ENCODE peak calls at places on chromosomes 2 and 18, in eight cellular contexts. N, W, U, E, M, D, Q and R are unnamed samples.

GRCh38 chr2:160687629-160688028 is 194.0 kb upstream of the RBMS1 start:
- DNase-seq in N (no peak), W (no peak), U (no peak), E (no peak), M (no peak), D (no peak), Q (no peak), R (no peak)

GRCh38 chr2:172921538-172922236 is 154.0 kb upstream of the MAP3K20 start:
- DNase-seq in N (no peak), W (no peak), U (no peak), E (no peak), M (no peak), D (no peak), Q (no peak), R (no peak)

GRCh38 chr2:9950521-9951271 is 797 bp upstream of the GRHL1 start:
- DNase-seq in N (peak), W (peak), U (peak), E (peak), M (peak), D (peak), Q (peak), R (no peak)

GRCh38 chr2:173043897-173044472 is 31.7 kb upstream of the MAP3K20 start:
- DNase-seq in N (no peak), W (no peak), U (peak), E (no peak), M (no peak), D (no peak), Q (no peak), R (no peak)

GRCh38 chr18:11750581-11751304 is 61.7 kb downstream of the GNAL start:
- DNase-seq in N (no peak), W (no peak), U (no peak), E (no peak), M (no peak), D (no peak), Q (no peak), R (no peak)

GRCh38 chr2:151922845-151923666 is 94.8 kb upstream of the ARL5A start:
- DNase-seq in N (no peak), W (no peak), U (peak), E (no peak), M (no peak), D (peak), Q (peak), R (no peak)

GRCh38 chr2:28624798-28625701 is 126.6 kb upstream of the PPP1CB start:
- DNase-seq in N (no peak), W (peak), U (peak), E (peak), M (peak), D (peak), Q (peak), R (no peak)

GRCh38 chr2:191384829-191385228 is 139.6 kb downstream of the MYO1B start:
- DNase-seq in N (no peak), W (no peak), U (no peak), E (no peak), M (no peak), D (no peak), Q (no peak), R (no peak)

GRCh38 chr2:137938204-137938603 is 26.1 kb upstream of the HNMT start:
- DNase-seq in N (no peak), W (no peak), U (no peak), E (no peak), M (no peak), D (no peak), Q (no peak), R (no peak)

GRCh38 chr2:152740743-152741328 is 22.4 kb downstream of the ARL6IP6 start:
- DNase-seq in N (no peak), W (peak), U (peak), E (no peak), M (peak), D (no peak), Q (no peak), R (peak)

GRCh38 chr2:70935468-70936164 is at the start of gene ATP6V1B1:
- DNase-seq in N (no peak), W (peak), U (peak), E (peak), M (no peak), D (no peak), Q (no peak), R (no peak)

GRCh38 chr2:46748121-46748520 is 167.5 kb downstream of the MCFD2 start:
- DNase-seq in N (no peak), W (no peak), U (no peak), E (no peak), M (no peak), D (no peak), Q (no peak), R (no peak)

GRCh38 chr2:109148991-109149645 is 20.1 kb downstream of the SH3RF3 start:
- DNase-seq in N (no peak), W (no peak), U (no peak), E (no peak), M (no peak), D (no peak), Q (no peak), R (no peak)

GRCh38 chr2:229610871-229611270 is 103.5 kb downstream of the DNER start:
- DNase-seq in N (no peak), W (no peak), U (no peak), E (no peak), M (no peak), D (no peak), Q (no peak), R (peak)

GRCh38 chr2:229610359-229610758 is 104.0 kb downstream of the DNER start:
- DNase-seq in N (no peak), W (no peak), U (no peak), E (no peak), M (no peak), D (no peak), Q (no peak), R (no peak)

GRCh38 chr2:229611360-229611759 is 103.0 kb downstream of the DNER start:
- DNase-seq in N (no peak), W (no peak), U (no peak), E (no peak), M (no peak), D (no peak), Q (no peak), R (no peak)

GRCh38 chr2:229616433-229616832 is 97.9 kb downstream of the DNER start:
- DNase-seq in N (no peak), W (no peak), U (no peak), E (no peak), M (no peak), D (no peak), Q (no peak), R (no peak)

DNA sequence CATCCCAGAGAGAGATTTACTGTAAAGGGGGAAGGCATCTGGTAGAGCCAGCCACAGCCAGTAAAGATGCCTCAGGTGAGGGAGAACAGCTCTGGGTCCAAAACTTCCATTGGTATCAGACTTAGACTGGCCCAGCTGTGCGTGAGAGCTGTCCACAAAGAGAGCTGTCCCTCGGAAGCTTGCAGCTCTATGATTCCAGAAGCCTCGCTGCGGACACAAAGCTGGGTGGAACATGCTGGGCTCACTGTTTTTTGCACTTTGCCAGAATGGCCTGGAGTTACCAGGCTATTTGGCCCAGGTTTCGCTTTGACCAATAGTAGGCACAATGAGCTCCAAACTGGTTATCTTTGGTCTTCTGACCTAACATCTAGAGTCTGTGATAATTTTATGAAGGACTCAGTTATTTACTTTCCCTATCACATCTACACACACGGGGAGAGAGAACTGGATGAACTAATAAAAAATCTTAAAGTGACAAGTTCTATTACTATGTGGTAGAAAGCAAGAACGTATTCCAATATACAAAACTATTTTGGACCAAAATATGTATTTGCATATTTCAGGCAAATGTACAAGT is 101.9 kb downstream of the DNER start:
- DNase-seq in N (no peak), W (no peak), U (no peak), E (no peak), M (no peak), D (no peak), Q (no peak), R (no peak)
- H3K27ac ChIP-seq in N (no peak), W (no peak), U (no peak), E (no peak), M (no peak), D (no peak), Q (no peak), R (no peak)

GRCh38 chr2:134278546-134278945 is 24.7 kb downstream of the MGAT5 start:
- DNase-seq in N (no peak), W (no peak), U (no peak), E (no peak), M (no peak), D (no peak), Q (no peak), R (no peak)
- H3K27ac ChIP-seq in N (no peak), W (no peak), U (no peak), E (no peak), M (no peak), D (peak), Q (no peak), R (no peak)

GRCh38 chr2:42045389-42045788 is 2.4 kb upstream of the PKDCC start:
- DNase-seq in N (no peak), W (no peak), U (no peak), E (no peak), M (no peak), D (no peak), Q (no peak), R (no peak)
- H3K27ac ChIP-seq in N (no peak), W (no peak), U (peak), E (no peak), M (peak), D (peak), Q (peak), R (no peak)

GRCh38 chr2:40957508-40957907 is 505.6 kb upstream of the SLC8A1 start:
- DNase-seq in N (no peak), W (no peak), U (no peak), E (no peak), M (peak), D (peak), Q (no peak), R (no peak)
- H3K27ac ChIP-seq in N (no peak), W (no peak), U (no peak), E (no peak), M (no peak), D (no peak), Q (no peak), R (no peak)

GRCh38 chr2:23903034-23903433 is 23.9 kb downstream of the ATAD2B start:
- DNase-seq in N (no peak), W (no peak), U (no peak), E (no peak), M (no peak), D (no peak), Q (no peak), R (no peak)
- H3K27ac ChIP-seq in N (no peak), W (no peak), U (no peak), E (no peak), M (no peak), D (no peak), Q (no peak), R (no peak)

GRCh38 chr2:75099521-75099922 is 99.8 kb downstream of the TACR1 start:
- DNase-seq in N (no peak), W (no peak), U (no peak), E (no peak), M (no peak), D (no peak), Q (no peak), R (no peak)

GRCh38 chr2:75089471-75089870 is 109.8 kb downstream of the TACR1 start:
- DNase-seq in N (no peak), W (no peak), U (no peak), E (no peak), M (no peak), D (no peak), Q (no peak), R (no peak)

GRCh38 chr2:75090770-75091515 is 108.4 kb downstream of the TACR1 start:
- DNase-seq in N (no peak), W (no peak), U (no peak), E (no peak), M (no peak), D (no peak), Q (no peak), R (no peak)

GRCh38 chr2:75098856-75099255 is 100.5 kb downstream of the TACR1 start:
- DNase-seq in N (peak), W (peak), U (peak), E (peak), M (peak), D (no peak), Q (no peak), R (no peak)

DNA sequence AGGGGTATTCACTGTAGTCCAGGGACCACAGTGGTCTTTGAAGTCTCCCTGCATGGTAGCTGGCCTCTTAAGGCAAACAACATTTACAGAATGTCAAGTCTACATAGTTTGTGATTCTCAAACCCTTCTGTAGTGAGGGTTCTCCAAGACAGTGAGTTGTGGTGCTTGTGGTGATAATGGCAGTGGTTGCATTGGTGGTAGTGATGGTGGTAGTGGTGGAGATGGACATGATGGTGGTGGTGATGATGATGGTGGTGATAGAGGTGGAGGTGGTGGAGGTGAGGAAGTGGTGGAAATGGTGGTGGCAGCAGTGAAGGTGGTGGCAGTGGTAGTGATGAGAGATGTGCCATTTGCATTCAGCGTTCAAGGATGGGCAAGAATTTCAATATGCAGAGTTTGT is 104.9 kb downstream of the TACR1 start:
- DNase-seq in N (no peak), W (no peak), U (no peak), E (no peak), M (no peak), D (no peak), Q (no peak), R (no peak)
- H3K27ac ChIP-seq in N (no peak), W (no peak), U (no peak), E (no peak), M (no peak), D (no peak), Q (no peak), R (no peak)

GRCh38 chr2:182445566-182445965 is 18.7 kb upstream of the PDE1A start:
- DNase-seq in N (no peak), W (no peak), U (no peak), E (no peak), M (no peak), D (no peak), Q (no peak), R (no peak)

GRCh38 chr2:182447843-182448242 is 21.0 kb upstream of the PDE1A start:
- DNase-seq in N (no peak), W (peak), U (no peak), E (no peak), M (no peak), D (no peak), Q (no peak), R (no peak)

GRCh38 chr2:182447163-182447562 is 20.3 kb upstream of the PDE1A start:
- DNase-seq in N (no peak), W (no peak), U (no peak), E (no peak), M (no peak), D (no peak), Q (no peak), R (no peak)

GRCh38 chr2:182446087-182446486 is 19.3 kb upstream of the PDE1A start:
- DNase-seq in N (no peak), W (no peak), U (peak), E (no peak), M (no peak), D (no peak), Q (no peak), R (no peak)

GRCh38 chr2:182448371-182448770 is 21.5 kb upstream of the PDE1A start:
- DNase-seq in N (no peak), W (peak), U (no peak), E (no peak), M (no peak), D (no peak), Q (no peak), R (no peak)
- H3K27ac ChIP-seq in N (no peak), W (no peak), U (no peak), E (no peak), M (no peak), D (no peak), Q (no peak), R (no peak)